ENCODE peak calls at places on chromosomes 1 and 21, in four cellular contexts. X, D, O and U are unnamed samples.

GRCh38 chr1:8423134-8423701 is 105.3 kb downstream of the SLC45A1 start:
- DNase-seq in X (no peak), D (no peak), O (peak), U (peak)

GRCh38 chr1:53066433-53066832 is 4.4 kb downstream of the PODN start:
- DNase-seq in X (no peak), D (no peak), O (no peak), U (no peak)

GRCh38 chr1:178659789-178660208 is 65.2 kb upstream of the RALGPS2 start:
- DNase-seq in X (no peak), D (peak), O (no peak), U (no peak)

GRCh38 chr1:15758953-15759661 is 512 bp downstream of the FBLIM1 start:
- DNase-seq in X (no peak), D (no peak), O (no peak), U (peak)

GRCh38 chr1:209768354-209768774 is 12.5 kb downstream of the TRAF3IP3 start:
- DNase-seq in X (no peak), D (peak), O (no peak), U (no peak)

GRCh38 chr1:200634449-200635122 is 14.0 kb upstream of the KIF14 start:
- DNase-seq in X (no peak), D (no peak), O (no peak), U (no peak)

GRCh38 chr1:204295666-204296065 is 64.1 kb downstream of the PLEKHA6 start:
- DNase-seq in X (peak), D (no peak), O (no peak), U (no peak)

GRCh38 chr1:186950547-186950946 is 121.8 kb downstream of the PLA2G4A start:
- DNase-seq in X (no peak), D (no peak), O (no peak), U (no peak)

GRCh38 chr21:16752109-16752508 is 760.7 kb upstream of the CXADR start:
- DNase-seq in X (no peak), D (no peak), O (no peak), U (no peak)

GRCh38 chr1:40256401-40257084 is 1.5 kb upstream of the ZMPSTE24 start:
- DNase-seq in X (no peak), D (no peak), O (no peak), U (no peak)

GRCh38 chr1:51644533-51645197 is 27.8 kb downstream of the OSBPL9 start:
- DNase-seq in X (no peak), D (no peak), O (no peak), U (no peak)

GRCh38 chr1:200676829-200677228 is 7.1 kb upstream of the DDX59 start:
- DNase-seq in X (no peak), D (no peak), O (no peak), U (no peak)

GRCh38 chr1:179296831-179297377 is 3.3 kb downstream of the SOAT1 start:
- DNase-seq in X (no peak), D (no peak), O (no peak), U (no peak)

GRCh38 chr1:199129247-199129646 is 490.4 kb downstream of the PTPRC start:
- DNase-seq in X (no peak), D (no peak), O (no peak), U (no peak)

GRCh38 chr1:155196103-155196892 is 11.4 kb downstream of the THBS3 start:
- DNase-seq in X (no peak), D (no peak), O (no peak), U (peak)

GRCh38 chr21:45499201-45499750 is 43.0 kb downstream of the SLC19A1 start:
- DNase-seq in X (no peak), D (no peak), O (no peak), U (no peak)

GRCh38 chr1:115113781-115114180 is 24.5 kb upstream of the TSPAN2 start:
- DNase-seq in X (no peak), D (no peak), O (no peak), U (no peak)

GRCh38 chr1:46131727-46132528 is 501 bp downstream of the PIK3R3 start:
- DNase-seq in X (no peak), D (no peak), O (peak), U (peak)

GRCh38 chr1:224339422-224340033 is 9.6 kb upstream of the NVL start:
- DNase-seq in X (no peak), D (no peak), O (no peak), U (no peak)

GRCh38 chr1:173714759-173715537 is at the start of gene KLHL20:
- DNase-seq in X (peak), D (peak), O (peak), U (peak)

GRCh38 chr1:7069888-7070287 is 284.6 kb downstream of the CAMTA1 start:
- DNase-seq in X (no peak), D (no peak), O (no peak), U (peak)

GRCh38 chr1:39462074-39462473 is 29.4 kb upstream of the BMP8A start:
- DNase-seq in X (no peak), D (no peak), O (no peak), U (no peak)

DNA sequence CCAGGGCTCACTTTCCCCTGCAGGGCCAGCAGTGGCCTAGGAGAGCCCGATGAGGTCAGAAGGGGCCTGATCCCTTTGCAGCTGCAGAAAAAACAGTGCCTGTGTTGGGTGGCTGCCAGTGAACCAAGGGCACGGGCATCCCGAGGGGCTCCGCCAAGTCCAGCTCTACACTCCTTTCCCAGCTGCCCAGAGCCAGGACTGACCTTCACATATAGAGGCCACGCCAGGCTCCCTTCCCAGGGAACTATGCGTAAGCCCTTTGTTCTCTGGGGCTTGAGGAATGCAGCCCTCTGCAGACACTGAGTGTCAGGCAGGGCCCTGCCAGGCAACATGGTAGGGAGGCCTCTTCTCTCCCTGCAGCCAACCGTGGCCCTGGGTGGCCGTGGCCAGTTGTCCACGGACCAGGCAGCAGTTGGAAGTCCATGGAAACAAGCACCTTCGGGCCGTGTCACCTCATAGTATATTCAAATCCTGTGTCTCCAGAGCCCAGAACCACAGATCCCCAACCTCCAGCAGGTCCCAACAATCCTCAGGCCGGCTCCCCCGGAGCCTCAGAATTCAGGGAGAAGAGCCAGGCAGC is 194.0 kb downstream of the NPHP4 start:
- DNase-seq in X (peak), D (no peak), O (no peak), U (no peak)
- TF ChIP-seq POLR2AphosphoS5 in X (no peak), D (no peak), O (no peak), U (no peak)

GRCh38 chr1:244353572-244354091 is 98.1 kb downstream of the ADSS2 start:
- DNase-seq in X (peak), D (no peak), O (peak), U (peak)
- TF ChIP-seq JUNB in X (no peak), D (no peak), O (peak), U (no peak)

GRCh38 chr21:38359090-38359489 is 102.3 kb downstream of the KCNJ15 start:
- DNase-seq in X (no peak), D (no peak), O (no peak), U (no peak)
- TF ChIP-seq POLR2AphosphoS5 in X (no peak), D (no peak), O (no peak), U (no peak)

GRCh38 chr1:3139871-3140837 is 71.2 kb downstream of the PRDM16 start:
- DNase-seq in X (no peak), D (no peak), O (no peak), U (no peak)
- TF ChIP-seq JUNB in X (no peak), D (no peak), O (no peak), U (no peak)